ENCODE peak calls at places on chromosomes 3 and 15, in four cellular contexts. One of them, this sample, is unnamed.

GRCh38 chr15:29125382-29126207 is 144.0 kb downstream of the NSMCE3 start:
- DNase-seq in kidney tubule cell: no peak
- DNase-seq in activated naive CD4-positive, alpha-beta T cell treated with anti-CD3 and anti-CD28 coated beads, Interleukin-2, amount 50 U/mL, for 16 hours: no peak
- DNase-seq in islet precursor cell: no peak
- DNase-seq in this sample: no peak

GRCh38 chr15:82122754-82123400 is 77.1 kb upstream of the MEX3B start:
- DNase-seq in kidney tubule cell: peak
- DNase-seq in activated naive CD4-positive, alpha-beta T cell treated with anti-CD3 and anti-CD28 coated beads, Interleukin-2, amount 50 U/mL, for 16 hours: no peak
- DNase-seq in islet precursor cell: peak
- DNase-seq in this sample: peak

GRCh38 chr3:127853681-127854080 is 31.4 kb upstream of the MGLL start:
- DNase-seq in kidney tubule cell: no peak
- DNase-seq in activated naive CD4-positive, alpha-beta T cell treated with anti-CD3 and anti-CD28 coated beads, Interleukin-2, amount 50 U/mL, for 16 hours: no peak
- DNase-seq in islet precursor cell: peak
- DNase-seq in this sample: no peak

GRCh38 chr15:74642328-74642723 is 26.7 kb downstream of the CLK3 start:
- DNase-seq in kidney tubule cell: no peak
- DNase-seq in activated naive CD4-positive, alpha-beta T cell treated with anti-CD3 and anti-CD28 coated beads, Interleukin-2, amount 50 U/mL, for 16 hours: no peak
- DNase-seq in islet precursor cell: no peak
- DNase-seq in this sample: no peak

GRCh38 chr15:73818308-73818985 is 54.9 kb upstream of the TBC1D21 start:
- DNase-seq in kidney tubule cell: no peak
- DNase-seq in activated naive CD4-positive, alpha-beta T cell treated with anti-CD3 and anti-CD28 coated beads, Interleukin-2, amount 50 U/mL, for 16 hours: no peak
- DNase-seq in islet precursor cell: no peak
- DNase-seq in this sample: no peak

GRCh38 chr3:53238051-53238850 is 17.6 kb downstream of the TKT start:
- DNase-seq in kidney tubule cell: peak
- DNase-seq in activated naive CD4-positive, alpha-beta T cell treated with anti-CD3 and anti-CD28 coated beads, Interleukin-2, amount 50 U/mL, for 16 hours: no peak
- DNase-seq in islet precursor cell: peak
- DNase-seq in this sample: peak

GRCh38 chr3:128693696-128694095 is 32.3 kb upstream of the RAB7A start:
- DNase-seq in kidney tubule cell: no peak
- DNase-seq in activated naive CD4-positive, alpha-beta T cell treated with anti-CD3 and anti-CD28 coated beads, Interleukin-2, amount 50 U/mL, for 16 hours: no peak
- DNase-seq in islet precursor cell: no peak
- DNase-seq in this sample: no peak

GRCh38 chr3:131174752-131175151 is 148.1 kb downstream of the NEK11 start:
- DNase-seq in kidney tubule cell: peak
- DNase-seq in activated naive CD4-positive, alpha-beta T cell treated with anti-CD3 and anti-CD28 coated beads, Interleukin-2, amount 50 U/mL, for 16 hours: no peak
- DNase-seq in islet precursor cell: peak
- DNase-seq in this sample: no peak

GRCh38 chr3:70242297-70242868 is 70.1 kb downstream of the MDFIC2 start:
- DNase-seq in kidney tubule cell: no peak
- DNase-seq in activated naive CD4-positive, alpha-beta T cell treated with anti-CD3 and anti-CD28 coated beads, Interleukin-2, amount 50 U/mL, for 16 hours: no peak
- DNase-seq in islet precursor cell: no peak
- DNase-seq in this sample: no peak

GRCh38 chr3:137642831-137643230 is 121.3 kb upstream of the SOX14 start:
- DNase-seq in kidney tubule cell: peak
- DNase-seq in activated naive CD4-positive, alpha-beta T cell treated with anti-CD3 and anti-CD28 coated beads, Interleukin-2, amount 50 U/mL, for 16 hours: no peak
- DNase-seq in islet precursor cell: peak
- DNase-seq in this sample: peak

GRCh38 chr3:133835418-133835743 is 29.8 kb downstream of the SRPRB start:
- DNase-seq in kidney tubule cell: no peak
- DNase-seq in activated naive CD4-positive, alpha-beta T cell treated with anti-CD3 and anti-CD28 coated beads, Interleukin-2, amount 50 U/mL, for 16 hours: no peak
- DNase-seq in islet precursor cell: no peak
- DNase-seq in this sample: no peak

GRCh38 chr15:88920186-88920891 is 7.2 kb upstream of the MFGE8 start:
- DNase-seq in kidney tubule cell: peak
- DNase-seq in activated naive CD4-positive, alpha-beta T cell treated with anti-CD3 and anti-CD28 coated beads, Interleukin-2, amount 50 U/mL, for 16 hours: no peak
- DNase-seq in islet precursor cell: no peak
- DNase-seq in this sample: peak

GRCh38 chr3:144031938-144032337 is 60.3 kb downstream of the DIPK2A start:
- DNase-seq in kidney tubule cell: no peak
- DNase-seq in activated naive CD4-positive, alpha-beta T cell treated with anti-CD3 and anti-CD28 coated beads, Interleukin-2, amount 50 U/mL, for 16 hours: no peak
- DNase-seq in islet precursor cell: no peak
- DNase-seq in this sample: no peak

GRCh38 chr3:188458761-188459160 is 304.8 kb downstream of the LPP start:
- DNase-seq in kidney tubule cell: no peak
- DNase-seq in activated naive CD4-positive, alpha-beta T cell treated with anti-CD3 and anti-CD28 coated beads, Interleukin-2, amount 50 U/mL, for 16 hours: no peak
- DNase-seq in islet precursor cell: no peak
- DNase-seq in this sample: no peak

GRCh38 chr15:47987908-47988532 is 132.8 kb upstream of the SLC24A5 start:
- DNase-seq in kidney tubule cell: peak
- DNase-seq in activated naive CD4-positive, alpha-beta T cell treated with anti-CD3 and anti-CD28 coated beads, Interleukin-2, amount 50 U/mL, for 16 hours: no peak
- DNase-seq in islet precursor cell: no peak
- DNase-seq in this sample: peak

GRCh38 chr15:71713191-71713798 is 97.1 kb upstream of the NR2E3 start:
- DNase-seq in kidney tubule cell: no peak
- DNase-seq in activated naive CD4-positive, alpha-beta T cell treated with anti-CD3 and anti-CD28 coated beads, Interleukin-2, amount 50 U/mL, for 16 hours: no peak
- DNase-seq in islet precursor cell: no peak
- DNase-seq in this sample: no peak

GRCh38 chr15:98843844-98844243 is 163.7 kb downstream of the PGPEP1L start:
- DNase-seq in kidney tubule cell: no peak
- DNase-seq in activated naive CD4-positive, alpha-beta T cell treated with anti-CD3 and anti-CD28 coated beads, Interleukin-2, amount 50 U/mL, for 16 hours: no peak
- DNase-seq in islet precursor cell: no peak
- DNase-seq in this sample: no peak

GRCh38 chr3:62100233-62100989 is 272.9 kb downstream of the FEZF2 start:
- DNase-seq in kidney tubule cell: no peak
- DNase-seq in activated naive CD4-positive, alpha-beta T cell treated with anti-CD3 and anti-CD28 coated beads, Interleukin-2, amount 50 U/mL, for 16 hours: no peak
- DNase-seq in islet precursor cell: no peak
- DNase-seq in this sample: no peak

GRCh38 chr3:187293977-187294376 is 2.4 kb upstream of the MASP1 start:
- DNase-seq in kidney tubule cell: peak
- DNase-seq in activated naive CD4-positive, alpha-beta T cell treated with anti-CD3 and anti-CD28 coated beads, Interleukin-2, amount 50 U/mL, for 16 hours: no peak
- DNase-seq in islet precursor cell: no peak
- DNase-seq in this sample: no peak

GRCh38 chr3:119342176-119342575 is 48.0 kb downstream of the ARHGAP31 start:
- DNase-seq in kidney tubule cell: no peak
- DNase-seq in activated naive CD4-positive, alpha-beta T cell treated with anti-CD3 and anti-CD28 coated beads, Interleukin-2, amount 50 U/mL, for 16 hours: no peak
- DNase-seq in islet precursor cell: no peak
- DNase-seq in this sample: no peak

GRCh38 chr3:194204793-194205065 is 68.8 kb downstream of the HES1 start:
- DNase-seq in kidney tubule cell: no peak
- DNase-seq in activated naive CD4-positive, alpha-beta T cell treated with anti-CD3 and anti-CD28 coated beads, Interleukin-2, amount 50 U/mL, for 16 hours: no peak
- DNase-seq in islet precursor cell: peak
- DNase-seq in this sample: no peak

GRCh38 chr3:4994823-4995499 is 15.7 kb downstream of the BHLHE40 start:
- DNase-seq in kidney tubule cell: peak
- DNase-seq in activated naive CD4-positive, alpha-beta T cell treated with anti-CD3 and anti-CD28 coated beads, Interleukin-2, amount 50 U/mL, for 16 hours: no peak
- DNase-seq in islet precursor cell: peak
- DNase-seq in this sample: peak

GRCh38 chr3:105139851-105140560 is 226.7 kb upstream of the ALCAM start:
- DNase-seq in kidney tubule cell: no peak
- DNase-seq in activated naive CD4-positive, alpha-beta T cell treated with anti-CD3 and anti-CD28 coated beads, Interleukin-2, amount 50 U/mL, for 16 hours: no peak
- DNase-seq in islet precursor cell: no peak
- DNase-seq in this sample: no peak

This sample was measured in Caki2.